ENCODE peak calls at places on chromosomes 2 and 18, in six cellular contexts. C is K562, J is HepG2, A is HCT116, G is H1, H is GM12878. K is an unnamed sample. For H3K4me1 and H3K27me3, the result is how much of the 10 kb centered on the place peaks cover.

GRCh38 chr2:220550995-220551702 is 923.7 kb downstream of the SLC4A3 start:
- DNase-seq in C (no peak), J (no peak), A (no peak), G (no peak), H (no peak), K (no peak)

GRCh38 chr2:170842785-170843184 is 26.1 kb downstream of the GAD1 start:
- DNase-seq in C (no peak), J (no peak), A (no peak), G (no peak), H (no peak), K (no peak)

GRCh38 chr2:144237845-144238637 is 281.9 kb downstream of the ZEB2 start:
- DNase-seq in C (no peak), J (peak), A (no peak), G (no peak), H (no peak), K (no peak)

GRCh38 chr2:14261771-14262170 is 370.7 kb upstream of the LRATD1 start:
- DNase-seq in C (no peak), J (no peak), A (no peak), G (no peak), H (no peak), K (no peak)

GRCh38 chr2:234861841-234862735 is 89.7 kb upstream of the SH3BP4 start:
- DNase-seq in C (no peak), J (no peak), A (no peak), G (no peak), H (no peak), K (no peak)

GRCh38 chr2:8554296-8554806 is 127.5 kb upstream of the ID2 start:
- DNase-seq in C (no peak), J (no peak), A (no peak), G (no peak), H (no peak), K (no peak)

GRCh38 chr2:149488719-149489440 is 98.7 kb downstream of the MMADHC start:
- DNase-seq in C (no peak), J (no peak), A (no peak), G (no peak), H (no peak), K (no peak)

GRCh38 chr2:16005819-16006536 is 65.6 kb downstream of the MYCN start:
- DNase-seq in C (no peak), J (peak), A (peak), G (no peak), H (no peak), K (no peak)

GRCh38 chr2:157443795-157444642 is at the start of gene CYTIP:
- DNase-seq in C (peak), J (no peak), A (no peak), G (no peak), H (peak), K (no peak)

GRCh38 chr2:104504331-104505073 is 349.4 kb upstream of the POU3F3 start:
- DNase-seq in C (no peak), J (no peak), A (no peak), G (no peak), H (no peak), K (no peak)

GRCh38 chr2:233436691-233437438 is 82.6 kb downstream of the DGKD start:
- DNase-seq in C (no peak), J (no peak), A (no peak), G (no peak), H (no peak), K (no peak)

GRCh38 chr2:135785032-135785431 is 43.4 kb downstream of the UBXN4 start:
- DNase-seq in C (no peak), J (peak), A (no peak), G (no peak), H (no peak), K (no peak)

GRCh38 chr18:48541026-48541746 is 2.4 kb downstream of the CTIF start:
- DNase-seq in C (peak), J (no peak), A (no peak), G (no peak), H (no peak), K (no peak)

GRCh38 chr2:63050916-63051794 is 525 bp downstream of the OTX1 start:
- DNase-seq in C (peak), J (no peak), A (no peak), G (no peak), H (no peak), K (no peak)

GRCh38 chr2:159653962-159654361 is 37.6 kb upstream of the BAZ2B start:
- DNase-seq in C (no peak), J (no peak), A (no peak), G (no peak), H (no peak), K (no peak)

GRCh38 chr2:173195100-173195499 is 119.5 kb downstream of the MAP3K20 start:
- DNase-seq in C (no peak), J (no peak), A (no peak), G (no peak), H (no peak), K (no peak)

GRCh38 chr18:7174359-7175107 is 56.4 kb upstream of the LRRC30 start:
- DNase-seq in C (no peak), J (peak), A (no peak), G (no peak), H (no peak), K (no peak)

GRCh38 chr2:100119235-100119634 is 23.2 kb downstream of the AFF3 start:
- DNase-seq in C (no peak), J (no peak), A (no peak), G (no peak), H (no peak), K (peak)

GRCh38 chr2:134189009-134189717 is 64.7 kb upstream of the MGAT5 start:
- DNase-seq in C (no peak), J (no peak), A (peak), G (no peak), H (no peak), K (no peak)

GRCh38 chr18:35252466-35252865 is 11.6 kb downstream of the ZNF397 start:
- DNase-seq in C (no peak), J (no peak), A (no peak), G (no peak), H (no peak), K (no peak)

GRCh38 chr18:35253655-35254287 is 12.9 kb downstream of the ZNF397 start:
- DNase-seq in C (no peak), J (no peak), A (no peak), G (no peak), H (no peak), K (no peak)

GRCh38 chr18:35256947-35257346 is 16.1 kb downstream of the ZNF397 start:
- DNase-seq in C (no peak), J (no peak), A (no peak), G (no peak), H (no peak), K (no peak)
- H3K4me1 ChIP-seq in C (under half), J (under half), A (under half), G (under half), H (under half), K (under half)

GRCh38 chr18:11664286-11664685 is 24.8 kb upstream of the GNAL start:
- DNase-seq in C (no peak), J (no peak), A (no peak), G (no peak), H (no peak), K (no peak)
- H3K27me3 ChIP-seq in C (under half), J (half or more), A (half or more), G (under half), H (under half), K (under half)

GRCh38 chr18:50647792-50648191 is 87.9 kb downstream of the MAPK4 start:
- DNase-seq in C (no peak), J (no peak), A (no peak), G (no peak), H (no peak), K (no peak)

GRCh38 chr18:50647237-50647636 is 87.3 kb downstream of the MAPK4 start:
- DNase-seq in C (no peak), J (no peak), A (no peak), G (no peak), H (no peak), K (no peak)

GRCh38 chr18:50653402-50654093 is 93.7 kb downstream of the MAPK4 start:
- DNase-seq in C (no peak), J (no peak), A (no peak), G (no peak), H (no peak), K (no peak)

GRCh38 chr18:50651334-50651733 is 91.4 kb downstream of the MAPK4 start:
- DNase-seq in C (no peak), J (no peak), A (no peak), G (no peak), H (no peak), K (no peak)

GRCh38 chr18:50649821-50650220 is 89.9 kb downstream of the MAPK4 start:
- DNase-seq in C (no peak), J (no peak), A (no peak), G (no peak), H (no peak), K (no peak)
- TF ChIP-seq ZNF274 in C (no peak), J (no peak), A (no peak), G (no peak), H (no peak), K (no peak)

GRCh38 chr2:45915523-45915922 is 264.0 kb downstream of the PRKCE start:
- DNase-seq in C (no peak), J (no peak), A (no peak), G (no peak), H (no peak), K (no peak)
- H3K4me1 ChIP-seq in C (under half), J (under half), A (under half), G (under half), H (under half), K (under half)

GRCh38 chr2:54677476-54678265 is 45.8 kb upstream of the EML6 start:
- DNase-seq in C (no peak), J (no peak), A (no peak), G (no peak), H (no peak), K (no peak)
- H3K27me3 ChIP-seq in C (half or more), J (under half), A (under half), G (under half), H (under half), K (under half)

GRCh38 chr18:28088477-28088876 is 88.5 kb downstream of the CDH2 start:
- DNase-seq in C (no peak), J (no peak), A (no peak), G (peak), H (no peak), K (no peak)
- TF ChIP-seq ZNF274 in C (no peak), J (no peak), A (no peak), G (no peak), H (no peak), K (no peak)

GRCh38 chr2:27085062-27085669 is 1.4 kb upstream of the KHK start:
- DNase-seq in C (no peak), J (no peak), A (no peak), G (no peak), H (no peak), K (no peak)

GRCh38 chr2:27086722-27087446 is at the start of gene KHK:
- DNase-seq in C (peak), J (peak), A (no peak), G (no peak), H (no peak), K (no peak)

GRCh38 chr2:27084297-27085061 is 2.1 kb upstream of the KHK start:
- DNase-seq in C (no peak), J (no peak), A (no peak), G (no peak), H (no peak), K (no peak)

GRCh38 chr2:27086090-27086721 is 366 bp upstream of the KHK start:
- DNase-seq in C (peak), J (peak), A (peak), G (peak), H (peak), K (peak)

DNA sequence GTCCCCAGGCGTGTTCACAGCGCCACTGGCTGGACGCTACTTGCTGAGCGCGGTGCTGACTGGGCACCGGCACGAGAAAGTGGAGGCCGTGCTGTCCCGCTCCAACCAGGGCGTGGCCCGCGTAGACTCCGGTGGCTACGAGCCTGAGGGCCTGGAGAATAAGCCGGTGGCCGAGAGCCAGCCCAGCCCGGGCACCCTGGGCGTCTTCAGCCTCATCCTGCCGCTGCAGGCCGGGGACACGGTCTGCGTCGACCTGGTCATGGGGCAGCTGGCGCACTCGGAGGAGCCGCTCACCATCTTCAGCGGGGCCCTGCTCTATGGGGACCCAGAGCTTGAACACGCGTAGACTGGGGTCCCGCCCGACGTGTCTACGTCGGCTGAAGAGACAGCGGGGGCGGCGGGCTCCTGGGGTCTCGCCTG is 892 bp upstream of the KHK start:
- DNase-seq in C (peak), J (no peak), A (no peak), G (no peak), H (no peak), K (peak)
- H3K4me1 ChIP-seq in C (half or more), J (half or more), A (under half), G (under half), H (under half), K (under half)

GRCh38 chr2:65434592-65435241 is 2.3 kb upstream of the SPRED2 start:
- DNase-seq in C (no peak), J (peak), A (no peak), G (no peak), H (no peak), K (no peak)

GRCh38 chr2:65430515-65431416 is 1.6 kb downstream of the SPRED2 start:
- DNase-seq in C (peak), J (peak), A (peak), G (no peak), H (no peak), K (no peak)

GRCh38 chr2:65431417-65432226 is 777 bp downstream of the SPRED2 start:
- DNase-seq in C (peak), J (peak), A (no peak), G (no peak), H (no peak), K (no peak)

GRCh38 chr2:65429799-65430514 is 2.4 kb downstream of the SPRED2 start:
- DNase-seq in C (no peak), J (no peak), A (no peak), G (no peak), H (no peak), K (no peak)

GRCh38 chr2:65432227-65433190 is at the start of gene SPRED2:
- DNase-seq in C (peak), J (peak), A (peak), G (peak), H (no peak), K (peak)
- H3K27me3 ChIP-seq in C (under half), J (under half), A (under half), G (under half), H (under half), K (half or more)

DNA sequence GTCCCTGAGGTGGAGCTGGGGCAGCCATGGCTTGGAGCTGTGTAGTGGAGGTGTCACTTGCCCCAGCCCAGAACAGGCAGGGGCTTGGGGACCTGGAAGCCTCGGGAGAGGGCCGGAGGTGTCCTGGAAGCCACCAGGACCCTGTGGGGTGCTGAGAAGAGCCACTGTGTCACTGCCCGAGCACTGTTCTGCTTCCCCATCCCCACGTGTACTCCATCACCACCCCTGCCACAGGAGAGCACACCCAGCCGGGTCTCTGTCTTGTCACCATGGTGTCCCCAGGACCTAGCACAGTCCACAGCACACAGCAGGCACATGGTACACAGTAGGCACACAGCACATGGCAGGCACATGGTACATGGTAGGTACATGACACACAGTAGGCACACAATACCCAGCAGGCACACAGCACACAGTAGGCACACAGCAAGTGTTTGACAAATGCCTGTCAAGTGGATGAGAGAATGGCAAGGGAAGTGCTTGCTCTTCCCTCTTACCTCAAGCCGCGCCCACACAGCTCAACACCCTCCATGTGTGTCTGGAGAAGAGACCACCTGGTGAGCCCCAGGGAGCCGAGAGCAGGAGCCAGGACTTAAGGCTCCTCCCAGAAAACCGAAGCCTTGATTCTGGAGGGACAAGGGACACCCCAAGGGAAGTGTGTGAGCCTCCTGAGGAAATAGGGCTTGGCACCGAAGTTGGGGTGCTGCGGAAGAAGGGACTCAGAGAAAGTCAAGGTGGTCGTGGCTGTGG is 13.3 kb downstream of the MBP start:
- DNase-seq in C (no peak), J (no peak), A (no peak), G (no peak), H (no peak), K (no peak)
- TF ChIP-seq ZNF274 in C (no peak), J (no peak), A (no peak), G (no peak), H (no peak), K (no peak)

GRCh38 chr2:69689969-69690368 is 46.4 kb upstream of the AAK1 start:
- DNase-seq in C (no peak), J (no peak), A (no peak), G (no peak), H (no peak), K (no peak)
- H3K4me1 ChIP-seq in C (under half), J (under half), A (under half), G (under half), H (under half), K (under half)

K was measured in NT2/D1.